ENCODE peak calls at places on chromosomes 16 and 17, in seven cellular contexts. I is stimulated activated CD4-positive, alpha-beta T cell treated with anti-CD3 and anti-CD28 coated beads, Interleukin-1b, Interleukin-23, amount 100 ng/mL, for 1 hour; K is hypothalamus; E is foreskin keratinocyte; L is activated CD8-positive, alpha-beta memory T cell treated with anti-CD3 and anti-CD28 coated beads, Interleukin-2, amount 50 U/mL, for 48 hours; G is frontal cortex; D is skeletal muscle cell. V is an unnamed sample.

GRCh38 chr17:51820252-51820651 is 338.3 kb downstream of the CA10 start:
- DNase-seq in K (no peak), G (no peak), L (no peak), E (peak; percentile 75), D (no peak), I (no peak), V (no peak)

GRCh38 chr16:17403859-17404545 is 66.8 kb downstream of the XYLT1 start:
- DNase-seq in L (no peak), D (no peak), I (no peak), G (no peak), E (no peak), K (no peak), V (no peak)

GRCh38 chr17:75571197-75571884 is 16.3 kb upstream of the MYO15B start:
- DNase-seq in L (no peak), G (peak; percentile 54), D (no peak), K (no peak), E (no peak), I (no peak), V (no peak)

GRCh38 chr17:44865231-44865660 is 17.6 kb downstream of the HIGD1B start:
- DNase-seq in I (peak; percentile 41), K (no peak), E (peak; percentile 14), G (peak; percentile 28), D (peak; percentile 20), L (peak; percentile 83), V (peak; percentile 58)

GRCh38 chr16:79598341-79599181 is 2.0 kb downstream of the MAF start:
- DNase-seq in E (no peak), I (no peak), G (no peak), K (peak; percentile 32), D (peak; percentile 13), L (peak; percentile 73), V (no peak)

GRCh38 chr17:58513391-58513912 is 986 bp downstream of the MTMR4 start:
- DNase-seq in E (no peak), G (no peak), L (peak; percentile 61), I (peak; percentile 41), D (no peak), K (no peak), V (no peak)

GRCh38 chr16:10314811-10315210 is 71.0 kb upstream of the ATF7IP2 start:
- DNase-seq in G (no peak), D (no peak), E (peak; percentile 23), L (no peak), K (no peak), I (no peak), V (no peak)

GRCh38 chr16:74902161-74902560 is 82.8 kb downstream of the WDR59 start:
- DNase-seq in G (no peak), E (no peak), D (no peak), K (no peak), L (no peak), I (no peak), V (no peak)

GRCh38 chr16:82830944-82831343 is 204.2 kb downstream of the CDH13 start:
- DNase-seq in L (no peak), G (no peak), E (no peak), D (no peak), K (no peak), I (no peak), V (no peak)

GRCh38 chr16:11583889-11584565 is 2.7 kb downstream of the LITAF start:
- DNase-seq in L (no peak), D (no peak), G (peak; percentile 37), E (no peak), K (no peak), I (no peak), V (no peak)

GRCh38 chr16:27365142-27366089 is 36.6 kb upstream of the IL21R start:
- DNase-seq in L (no peak), K (no peak), I (no peak), E (peak; percentile 95), D (no peak), G (no peak), V (peak; percentile 18)

V was measured in AG04450.